ENCODE peak calls at places on chromosomes 11 and 22, in eight cellular contexts. C, R, F, X, B, P, D and S are unnamed samples.

GRCh38 chr11:86644291-86644690 is 28.1 kb downstream of the ME3 start:
- DNase-seq in R (peak), F (no peak), P (no peak), X (no peak), C (no peak), B (peak), D (no peak), S (no peak)

GRCh38 chr11:124669193-124669592 is 4.3 kb downstream of the SIAE start:
- DNase-seq in C (no peak), X (peak), F (no peak), B (peak), D (peak), R (peak), P (peak), S (peak)

GRCh38 chr22:38707346-38707745 is 1.6 kb downstream of the GTPBP1 start:
- DNase-seq in X (no peak), C (no peak), F (no peak), B (peak), D (peak), R (peak), P (no peak), S (no peak)

GRCh38 chr22:38697055-38697980 is 3.4 kb downstream of the JOSD1 start:
- DNase-seq in C (no peak), B (peak), P (no peak), F (no peak), D (no peak), X (no peak), R (peak), S (no peak)

GRCh38 chr11:115964091-115964490 is 459.9 kb upstream of the CADM1 start:
- DNase-seq in D (no peak), P (no peak), R (no peak), C (no peak), B (peak), X (no peak), F (no peak), S (no peak)

GRCh38 chr11:76193219-76193618 is 13.1 kb downstream of the WNT11 start:
- DNase-seq in B (no peak), F (no peak), P (no peak), X (no peak), R (no peak), D (no peak), C (no peak), S (no peak)

GRCh38 chr11:64802370-64803162 is 448 bp downstream of the MAP4K2 start:
- DNase-seq in F (no peak), R (no peak), B (no peak), X (no peak), D (no peak), C (no peak), P (peak), S (no peak)

GRCh38 chr11:71336176-71336995 is 84.0 kb upstream of the SHANK2 start:
- DNase-seq in F (no peak), X (no peak), P (peak), B (no peak), D (no peak), C (no peak), R (no peak), S (no peak)

GRCh38 chr22:42162728-42163489 is 32.3 kb upstream of the CYP2D6 start:
- DNase-seq in P (no peak), C (no peak), F (no peak), D (no peak), R (no peak), X (no peak), B (no peak), S (no peak)

GRCh38 chr11:95459268-95460040 is 228.5 kb upstream of the SESN3 start:
- DNase-seq in P (no peak), X (peak), C (no peak), R (no peak), B (peak), F (peak), D (no peak), S (no peak)

GRCh38 chr11:121722431-121723256 is 269.9 kb upstream of the SORL1-AS1 start:
- DNase-seq in F (peak), P (peak), X (peak), D (no peak), B (peak), C (no peak), R (peak), S (no peak)

GRCh38 chr11:100753144-100753543 is 66.1 kb downstream of the ARHGAP42 start:
- DNase-seq in F (no peak), D (no peak), C (no peak), X (no peak), R (no peak), P (no peak), B (no peak), S (no peak)

GRCh38 chr22:45904236-45904635 is 72.7 kb downstream of the WNT7B start:
- DNase-seq in R (no peak), X (no peak), P (no peak), F (no peak), C (no peak), D (no peak), B (peak), S (no peak)

GRCh38 chr11:5288108-5288911 is 13.4 kb downstream of the OR51B4 start:
- DNase-seq in F (no peak), B (peak), C (no peak), P (no peak), D (no peak), X (no peak), R (no peak), S (no peak)

GRCh38 chr11:86193297-86194095 is 51.1 kb upstream of the EED start:
- DNase-seq in D (peak), R (peak), P (peak), B (peak), F (no peak), X (peak), C (no peak), S (peak)

GRCh38 chr22:30159561-30160353 is 79.5 kb downstream of the HORMAD2 start:
- DNase-seq in D (no peak), X (peak), C (no peak), B (peak), R (peak), P (no peak), F (peak), S (no peak)

GRCh38 chr11:129457321-129457720 is 81.7 kb downstream of the BARX2 start:
- DNase-seq in X (no peak), R (no peak), C (no peak), B (no peak), P (no peak), D (no peak), F (no peak), S (no peak)

GRCh38 chr11:14342906-14343305 is 16.1 kb downstream of the RRAS2 start:
- DNase-seq in D (no peak), R (peak), X (no peak), F (no peak), P (no peak), B (peak), C (no peak), S (peak)

GRCh38 chr11:76769071-76769560 is 14.0 kb upstream of the TSKU start:
- DNase-seq in F (no peak), C (no peak), R (peak), D (no peak), X (no peak), B (peak), P (no peak), S (no peak)

GRCh38 chr11:64250406-64250874 is 890 bp upstream of the PLCB3 start:
- DNase-seq in D (no peak), C (no peak), X (no peak), R (no peak), P (no peak), B (no peak), F (no peak), S (no peak)

GRCh38 chr11:64564947-64565889 is 25.8 kb upstream of the SLC22A12 start:
- DNase-seq in X (no peak), B (no peak), P (peak), R (no peak), C (no peak), F (no peak), D (no peak), S (no peak)

GRCh38 chr22:49417326-49417725 is 410.3 kb downstream of the BRD1 start:
- DNase-seq in C (no peak), F (no peak), P (no peak), X (no peak), R (no peak), D (no peak), B (no peak), S (no peak)

GRCh38 chr11:108494182-108494581 is 4.0 kb downstream of the POGLUT3 start:
- DNase-seq in C (no peak), X (no peak), D (no peak), P (no peak), R (no peak), B (no peak), F (no peak), S (no peak)

GRCh38 chr11:65492637-65493366 is 6.0 kb upstream of the MALAT1 start:
- DNase-seq in D (no peak), R (peak), X (no peak), B (peak), C (no peak), F (no peak), P (no peak), S (no peak)

GRCh38 chr11:17273668-17274321 is 2.7 kb upstream of the NUCB2 start:
- DNase-seq in C (no peak), B (no peak), X (no peak), D (no peak), P (no peak), R (no peak), F (no peak), S (peak)

GRCh38 chr11:73240190-73240781 is 22.2 kb downstream of the P2RY2 start:
- DNase-seq in F (no peak), P (no peak), C (no peak), R (no peak), X (no peak), B (peak), D (no peak), S (no peak)

GRCh38 chr22:24325105-24325757 is 54.6 kb downstream of the SPECC1L start:
- DNase-seq in P (peak), F (peak), D (no peak), R (peak), X (peak), C (no peak), B (peak), S (peak)

GRCh38 chr11:62542750-62543567 is 3.6 kb downstream of the AHNAK start:
- DNase-seq in F (no peak), C (no peak), R (peak), B (peak), P (peak), X (no peak), D (no peak), S (peak)

GRCh38 chr11:80309301-80309700 is 868.5 kb upstream of the TENM4 start:
- DNase-seq in D (no peak), F (no peak), C (no peak), R (no peak), P (no peak), X (no peak), B (peak), S (no peak)

GRCh38 chr11:121449123-121449522 is 3.0 kb upstream of the SORL1 start:
- DNase-seq in B (no peak), P (no peak), F (no peak), C (no peak), D (no peak), R (no peak), X (no peak), S (no peak)

GRCh38 chr11:2194877-2195755 is 23.5 kb upstream of the TH start:
- DNase-seq in C (no peak), F (no peak), R (peak), P (peak), D (no peak), X (no peak), B (peak), S (peak)

GRCh38 chr11:37527545-37527944 is 929.5 kb upstream of the RAG2 start:
- DNase-seq in D (no peak), R (no peak), B (no peak), P (no peak), C (no peak), F (no peak), X (no peak), S (no peak)

DNA sequence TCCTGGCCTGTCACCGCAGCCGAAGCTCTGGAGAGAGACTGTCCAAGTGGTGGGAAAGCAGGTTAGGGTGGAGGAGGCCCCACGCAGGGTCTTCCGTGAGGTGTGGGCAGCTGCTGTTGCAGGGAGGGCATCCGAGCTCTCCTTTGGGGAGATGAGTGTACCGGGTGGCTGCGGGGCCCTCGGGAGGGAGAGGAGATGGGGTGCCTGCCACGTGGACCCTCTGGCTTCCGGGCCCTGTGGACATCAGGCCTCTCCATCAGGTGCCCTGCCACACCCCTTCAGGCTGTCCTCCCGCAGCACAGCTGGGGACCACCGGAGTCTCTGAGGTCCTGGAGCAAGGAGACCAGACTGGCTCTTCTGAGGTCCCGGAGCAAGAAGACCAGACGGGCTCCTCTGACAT is 1.7 kb downstream of the PTDSS2 start:
- DNase-seq in B (no peak), P (no peak), F (no peak), D (no peak), C (no peak), X (no peak), R (no peak), S (no peak)
- H3K4me3 ChIP-seq in B (peak), P (no peak), F (peak), D (peak), C (no peak), X (peak), R (peak), S (peak)

GRCh38 chr11:61140416-61140815 is 20.8 kb downstream of the VPS37C start:
- DNase-seq in X (no peak), B (no peak), D (no peak), R (no peak), F (no peak), P (no peak), C (no peak), S (no peak)

GRCh38 chr11:61142424-61142823 is 18.8 kb downstream of the VPS37C start:
- DNase-seq in P (no peak), B (no peak), R (no peak), F (no peak), C (no peak), D (no peak), X (no peak), S (no peak)

GRCh38 chr11:61139391-61139790 is 21.8 kb downstream of the VPS37C start:
- DNase-seq in X (no peak), D (no peak), R (no peak), C (no peak), B (no peak), F (no peak), P (no peak), S (no peak)

GRCh38 chr11:61141601-61142028 is 19.6 kb downstream of the VPS37C start:
- DNase-seq in D (no peak), F (no peak), B (no peak), P (no peak), C (no peak), X (no peak), R (no peak), S (no peak)

GRCh38 chr11:61138940-61139339 is 22.3 kb downstream of the VPS37C start:
- DNase-seq in P (no peak), R (peak), F (no peak), C (no peak), X (peak), D (no peak), B (peak), S (no peak)
- H3K4me3 ChIP-seq in P (no peak), R (no peak), F (no peak), C (no peak), X (no peak), D (no peak), B (no peak), S (no peak)

GRCh38 chr11:69200331-69201047 is 44.8 kb downstream of the SMIM38 start:
- DNase-seq in D (no peak), F (no peak), X (no peak), B (no peak), C (no peak), P (no peak), R (no peak), S (no peak)

GRCh38 chr11:69202511-69203221 is 46.9 kb downstream of the SMIM38 start:
- DNase-seq in R (no peak), D (no peak), P (no peak), X (no peak), F (no peak), C (no peak), B (no peak), S (no peak)

GRCh38 chr11:69201764-69202370 is 46.1 kb downstream of the SMIM38 start:
- DNase-seq in B (no peak), C (no peak), D (no peak), X (no peak), R (no peak), P (no peak), F (no peak), S (no peak)

GRCh38 chr11:69199583-69200295 is 44.0 kb downstream of the SMIM38 start:
- DNase-seq in R (no peak), X (no peak), D (no peak), F (no peak), P (no peak), B (no peak), C (no peak), S (no peak)

DNA sequence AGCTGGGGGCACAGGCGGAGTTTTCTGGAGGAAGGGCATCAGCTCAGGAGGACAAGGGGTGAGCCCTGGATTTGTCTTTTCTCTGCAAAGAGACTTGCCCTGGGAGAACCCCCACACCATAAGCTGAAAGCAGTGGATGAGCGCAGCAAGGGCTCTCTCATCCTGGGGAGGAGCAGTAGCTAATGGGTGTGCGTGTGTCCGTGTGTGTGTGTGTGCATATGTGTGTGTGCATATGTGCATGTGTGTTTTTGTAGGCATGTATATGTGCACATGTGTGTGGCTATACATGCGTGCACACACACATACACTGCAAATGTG is 45.3 kb downstream of the SMIM38 start:
- DNase-seq in R (no peak), F (no peak), B (no peak), C (no peak), D (no peak), X (no peak), P (no peak), S (no peak)
- H3K4me3 ChIP-seq in R (no peak), F (no peak), B (no peak), C (no peak), D (no peak), X (no peak), P (no peak), S (no peak)

DNA sequence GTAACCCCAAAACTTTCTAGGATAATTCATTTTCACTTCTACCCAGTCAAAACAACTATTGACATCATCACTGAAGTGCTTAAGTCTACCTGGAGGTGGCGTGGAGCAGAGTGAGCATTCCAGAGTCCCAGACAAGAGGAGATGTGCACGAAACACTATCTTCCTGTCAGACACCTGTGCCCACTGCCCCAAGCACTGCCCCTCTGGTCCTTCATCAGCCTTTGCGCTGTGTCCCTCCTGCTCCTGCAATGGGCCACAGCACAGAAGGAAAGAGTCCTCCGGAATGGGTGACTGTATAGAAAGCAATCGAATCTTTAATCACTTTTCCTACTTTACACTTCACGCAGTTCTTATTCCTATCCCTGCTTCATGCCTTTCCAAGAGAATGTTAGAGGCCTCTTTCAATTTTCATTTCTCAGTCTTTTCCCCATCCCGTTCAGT is 512 bp upstream of the GRIA4 start:
- DNase-seq in C (no peak), D (no peak), F (no peak), X (peak), B (no peak), P (peak), R (peak), S (peak)
- H3K4me3 ChIP-seq in C (no peak), D (peak), F (peak), X (peak), B (peak), P (peak), R (no peak), S (no peak)

GRCh38 chr22:44729391-44730012 is 22.9 kb upstream of the ARHGAP8 start:
- DNase-seq in R (peak), D (no peak), P (no peak), B (peak), X (peak), C (no peak), F (no peak), S (no peak)
- H3K4me3 ChIP-seq in R (no peak), D (no peak), P (no peak), B (no peak), X (no peak), C (no peak), F (no peak), S (no peak)

DNA sequence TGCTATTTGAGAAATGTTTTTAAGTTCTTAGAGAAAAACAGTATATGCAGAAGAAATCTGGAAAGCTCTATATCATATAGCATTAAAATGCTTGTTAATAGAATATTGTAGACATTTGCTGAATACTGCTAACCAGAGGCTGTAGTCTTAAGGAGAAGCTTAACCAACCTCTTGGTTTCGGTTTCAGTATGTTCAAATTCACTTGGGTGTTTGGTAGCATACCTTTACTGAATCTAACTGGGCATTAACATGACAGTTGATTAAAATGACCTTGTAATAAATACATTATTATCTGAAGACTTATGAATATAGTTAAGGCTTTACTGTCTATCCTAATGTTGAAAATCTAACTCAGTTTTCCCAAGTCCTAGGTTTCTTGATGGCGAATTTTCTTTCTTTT is 5.4 kb downstream of the PCF11 start:
- DNase-seq in R (no peak), D (no peak), X (peak), B (no peak), P (no peak), F (no peak), C (no peak), S (no peak)
- H3K4me3 ChIP-seq in R (no peak), D (no peak), X (no peak), B (no peak), P (no peak), F (no peak), C (no peak), S (no peak)

GRCh38 chr11:78773503-78773902 is 198.8 kb upstream of the NARS2 start:
- DNase-seq in R (no peak), P (no peak), F (no peak), B (no peak), X (no peak), D (no peak), C (no peak), S (no peak)
- H3K4me3 ChIP-seq in R (no peak), P (no peak), F (no peak), B (no peak), X (no peak), D (no peak), C (no peak), S (no peak)